ENCODE peak calls at places on chromosomes 1 and 21, in five cellular contexts. W is tibial artery, E is kidney, F is ascending aorta, B is aorta. Z is an unnamed sample.
A peak's percentile ranks its signal among the peaks of the same experiment; 100 is the strongest.

GRCh38 chr1:17119744-17120482 is 662 bp upstream of the PADI2 start:
- DNase-seq in W (no peak), E (no peak), F (no peak), B (peak; percentile 64), Z (no peak)

GRCh38 chr1:79090985-79091384 is 84.5 kb upstream of the ADGRL4 start:
- DNase-seq in W (no peak), E (no peak), F (no peak), B (no peak), Z (no peak)

GRCh38 chr21:45403825-45404725 is 890 bp upstream of the COL18A1 start:
- DNase-seq in W (peak; percentile 94), E (peak; percentile 84), F (peak; percentile 88), B (peak; percentile 85), Z (peak; percentile 72)

GRCh38 chr1:17060129-17060868 is 6.5 kb upstream of the SDHB start:
- DNase-seq in W (peak; percentile 23), E (no peak), F (no peak), B (no peak), Z (no peak)

GRCh38 chr1:170310931-170311330 is 165.2 kb downstream of the NTMT2 start:
- DNase-seq in W (no peak), E (no peak), F (no peak), B (no peak), Z (no peak)

GRCh38 chr1:76764638-76765572 is 102.4 kb upstream of the ST6GALNAC5 start:
- DNase-seq in W (no peak), E (no peak), F (no peak), B (no peak), Z (no peak)

GRCh38 chr1:246579818-246580217 is 13.6 kb downstream of the CNST start:
- DNase-seq in W (no peak), E (no peak), F (no peak), B (no peak), Z (no peak)

GRCh38 chr1:227317541-227318002 is 720 bp downstream of the CDC42BPA start:
- DNase-seq in W (peak; percentile 71), E (no peak), F (peak; percentile 68), B (peak; percentile 51), Z (no peak)

GRCh38 chr1:119943216-119943615 is 46.9 kb upstream of the ADAM30 start:
- DNase-seq in W (no peak), E (no peak), F (no peak), B (no peak), Z (no peak)

GRCh38 chr1:109927908-109928307 is 17.3 kb downstream of the CSF1 start:
- DNase-seq in W (peak; percentile 91), E (peak; percentile 94), F (peak; percentile 87), B (peak; percentile 89), Z (no peak)

GRCh38 chr1:231053493-231054162 is 13.6 kb upstream of the FAM89A start:
- DNase-seq in W (no peak), E (peak; percentile 75), F (no peak), B (peak; percentile 56), Z (no peak)

GRCh38 chr21:26849428-26850115 is 4.4 kb upstream of the ADAMTS1 start:
- DNase-seq in W (no peak), E (no peak), F (no peak), B (no peak), Z (no peak)

GRCh38 chr1:231628207-231628876 is 1.8 kb downstream of the DISC1 start:
- DNase-seq in W (no peak), E (no peak), F (no peak), B (no peak), Z (no peak)

GRCh38 chr1:46203738-46204405 is 738 bp downstream of the LURAP1 start:
- DNase-seq in W (no peak), E (no peak), F (no peak), B (no peak), Z (no peak)

GRCh38 chr1:225896937-225897549 is 8.1 kb upstream of the LEFTY1 start:
- DNase-seq in W (no peak), E (peak; percentile 59), F (no peak), B (no peak), Z (no peak)

GRCh38 chr1:201536542-201536941 is 2.4 kb upstream of the NAV1 start:
- DNase-seq in W (peak; percentile 88), E (no peak), F (peak; percentile 92), B (peak; percentile 84), Z (no peak)

GRCh38 chr1:108819878-108820277 is 37.0 kb downstream of the AKNAD1 start:
- DNase-seq in W (no peak), E (no peak), F (no peak), B (no peak), Z (no peak)

GRCh38 chr1:88877382-88877825 is 14.0 kb downstream of the GTF2B start:
- DNase-seq in W (no peak), E (no peak), F (no peak), B (no peak), Z (no peak)

GRCh38 chr1:240956020-240956419 is 344.1 kb upstream of the GREM2 start:
- DNase-seq in W (no peak), E (no peak), F (no peak), B (no peak), Z (no peak)

GRCh38 chr1:204493145-204493881 is 1.3 kb downstream of the PIK3C2B start:
- DNase-seq in W (peak; percentile 86), E (peak; percentile 86), F (peak; percentile 82), B (peak; percentile 84), Z (no peak)

GRCh38 chr1:52725903-52726264 is 369 bp upstream of the ZYG11B start:
- DNase-seq in W (no peak), E (no peak), F (no peak), B (no peak), Z (no peak)

GRCh38 chr1:112955678-112956502 is at the start of gene SLC16A1:
- DNase-seq in W (peak; percentile 94), E (peak; percentile 96), F (peak; percentile 95), B (peak; percentile 96), Z (peak; percentile 94)

GRCh38 chr1:112960381-112960780 is 4.4 kb upstream of the SLC16A1 start:
- DNase-seq in W (no peak), E (no peak), F (no peak), B (no peak), Z (no peak)

GRCh38 chr1:112954945-112955677 is 885 bp downstream of the SLC16A1 start:
- DNase-seq in W (peak; percentile 75), E (peak; percentile 78), F (peak; percentile 74), B (peak; percentile 65), Z (peak; percentile 63)

GRCh38 chr1:112956503-112957132 is 622 bp upstream of the SLC16A1 start:
- DNase-seq in W (peak; percentile 65), E (peak; percentile 77), F (no peak), B (no peak), Z (no peak)

GRCh38 chr1:112957133-112957812 is 1.3 kb upstream of the SLC16A1 start:
- DNase-seq in W (no peak), E (no peak), F (no peak), B (no peak), Z (no peak)
- H3K36me3 ChIP-seq in W (peaks cover 5% of the 10 kb centered on the region), E (no peaks in the 10 kb centered on the region), F (no peaks in the 10 kb centered on the region), B (no peaks in the 10 kb centered on the region), Z (peaks cover 54% of the 10 kb centered on the region)

GRCh38 chr1:156998301-156998700 is 47.2 kb downstream of the ARHGEF11 start:
- DNase-seq in W (no peak), E (no peak), F (no peak), B (no peak), Z (no peak)
- H3K36me3 ChIP-seq in W (no peaks in the 10 kb centered on the region), E (no peaks in the 10 kb centered on the region), F (no peaks in the 10 kb centered on the region), B (no peaks in the 10 kb centered on the region), Z (no peaks in the 10 kb centered on the region)

DNA sequence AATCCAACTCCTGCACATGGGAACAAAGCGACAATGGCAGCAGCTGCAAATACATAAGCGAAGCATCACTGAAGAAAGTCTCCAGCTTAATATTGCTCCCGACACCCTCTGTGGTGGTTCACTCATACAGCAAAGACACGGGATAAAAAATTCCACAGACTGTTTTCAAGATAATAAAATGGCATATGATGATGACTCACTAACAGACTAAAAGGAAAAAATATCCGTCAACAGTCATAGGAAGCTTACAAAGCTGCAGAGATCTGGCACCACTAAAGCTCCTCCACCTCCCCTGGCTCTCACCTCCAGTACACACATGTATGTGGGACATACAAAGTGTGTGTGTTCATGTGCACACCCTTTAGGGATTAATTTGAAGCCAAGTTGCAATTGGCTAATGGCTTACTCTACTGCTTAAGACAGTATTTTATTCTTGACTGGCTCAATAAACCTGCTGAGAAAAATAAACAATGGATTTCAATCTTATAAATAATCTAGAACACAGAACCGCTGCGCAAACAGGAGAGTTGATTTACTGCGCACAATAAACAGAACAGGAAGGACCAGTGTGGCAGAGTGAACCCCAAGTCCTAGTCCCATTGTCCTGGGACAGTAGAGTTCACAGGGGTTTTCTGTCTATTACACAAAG is 94.4 kb downstream of the SLC45A1 start:
- DNase-seq in W (peak; percentile 77), E (no peak), F (peak; percentile 74), B (no peak), Z (no peak)
- H3K36me3 ChIP-seq in W (peaks cover 20% of the 10 kb centered on the region), E (peaks cover 16% of the 10 kb centered on the region), F (peaks cover 9% of the 10 kb centered on the region), B (no peaks in the 10 kb centered on the region), Z (peaks cover 18% of the 10 kb centered on the region)

GRCh38 chr1:155713054-155713453 is 24.2 kb downstream of the DAP3 start:
- DNase-seq in W (no peak), E (no peak), F (no peak), B (no peak), Z (no peak)

GRCh38 chr1:155717041-155717440 is 28.1 kb downstream of the DAP3 start:
- DNase-seq in W (no peak), E (no peak), F (no peak), B (no peak), Z (no peak)

GRCh38 chr1:155719703-155720102 is 30.8 kb downstream of the DAP3 start:
- DNase-seq in W (no peak), E (no peak), F (no peak), B (no peak), Z (no peak)

GRCh38 chr1:155715777-155716176 is 26.9 kb downstream of the DAP3 start:
- DNase-seq in W (no peak), E (no peak), F (no peak), B (no peak), Z (no peak)
- H3K36me3 ChIP-seq in W (peaks cover 31% of the 10 kb centered on the region), E (peaks cover 2% of the 10 kb centered on the region), F (peaks cover 12% of the 10 kb centered on the region), B (no peaks in the 10 kb centered on the region), Z (peaks cover 40% of the 10 kb centered on the region)

DNA sequence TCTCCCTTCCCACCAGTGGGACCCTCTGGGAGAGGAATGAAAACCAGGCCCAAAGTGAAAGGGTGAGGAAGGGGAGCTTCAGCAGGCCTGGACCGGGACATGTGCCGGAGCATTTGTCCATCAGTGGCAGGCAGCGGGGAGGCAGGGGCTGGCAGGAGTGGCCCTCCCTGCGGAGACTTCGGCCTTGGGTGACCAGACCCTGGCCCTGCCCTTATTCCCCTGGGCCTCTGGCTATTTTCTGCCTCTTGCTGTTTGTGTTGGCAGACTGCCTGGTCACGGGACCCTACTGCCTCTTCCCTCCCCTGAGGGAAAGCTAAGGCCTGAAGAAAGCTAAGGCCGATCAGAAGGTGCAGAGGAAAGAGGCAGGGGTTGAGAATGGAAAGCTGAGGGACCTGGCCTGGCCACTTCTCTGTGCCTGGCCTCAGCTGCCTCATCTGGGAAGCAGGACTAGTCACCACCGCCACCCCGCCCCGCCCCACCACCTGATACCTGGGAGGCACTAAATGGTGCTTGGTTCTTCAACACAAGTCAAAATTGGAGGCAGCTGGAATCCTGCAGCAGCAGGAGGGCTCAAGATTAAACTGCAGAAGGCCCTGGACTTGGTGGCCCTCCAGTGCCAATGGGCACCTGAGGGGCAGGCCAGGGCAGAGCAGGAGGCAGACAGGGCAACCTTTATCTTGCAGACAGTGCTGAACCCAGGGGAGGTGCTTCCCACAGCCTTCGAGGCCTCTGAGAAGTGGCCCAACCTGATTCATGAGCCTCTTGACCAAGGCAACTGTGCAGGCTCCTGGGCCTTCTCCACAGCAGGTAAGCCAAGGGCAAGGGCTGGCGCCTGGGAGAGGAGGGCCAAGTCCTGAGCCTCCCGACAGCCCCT is 7.9 kb downstream of the TINAGL1 start:
- DNase-seq in W (peak; percentile 98), E (peak; percentile 98), F (peak; percentile 95), B (peak; percentile 95), Z (no peak)
- H3K36me3 ChIP-seq in W (peaks cover 50% of the 10 kb centered on the region), E (peaks cover 33% of the 10 kb centered on the region), F (peaks cover 37% of the 10 kb centered on the region), B (no peaks in the 10 kb centered on the region), Z (peaks cover 80% of the 10 kb centered on the region)